ENCODE peak calls at places on chromosomes 16 and 17, in six cellular contexts. B is IMR-90, S is H9, Y is H1, J is mesenchymal stem cell, P is trophoblast cell. O is an unnamed sample.

GRCh38 chr17:8468109-8468508 is 32.4 kb downstream of the NDEL1 start:
- DNase-seq in Y (no peak), J (no peak), S (no peak), P (no peak), B (no peak), O (no peak)

GRCh38 chr17:41971721-41972523 is 5.3 kb downstream of the CNP start:
- DNase-seq in J (no peak), S (no peak), B (no peak), Y (no peak), P (no peak), O (no peak)

GRCh38 chr16:68362952-68363846 is 52.4 kb downstream of the PRMT7 start:
- DNase-seq in Y (no peak), J (no peak), P (no peak), S (no peak), B (no peak), O (no peak)

GRCh38 chr16:7602424-7602935 is 269.8 kb downstream of the RBFOX1 start:
- DNase-seq in S (no peak), J (no peak), Y (no peak), B (no peak), P (no peak), O (no peak)

GRCh38 chr17:48051278-48051677 is 3.1 kb downstream of the NFE2L1 start:
- DNase-seq in B (no peak), S (no peak), J (no peak), Y (no peak), P (no peak), O (no peak)

GRCh38 chr16:1792836-1793577 is 498 bp downstream of the IGFALS start:
- DNase-seq in J (no peak), S (no peak), Y (no peak), P (no peak), B (no peak), O (no peak)

GRCh38 chr17:27560668-27561067 is 70.3 kb upstream of the LGALS9 start:
- DNase-seq in J (no peak), Y (no peak), B (peak; percentile 29), S (no peak), P (no peak), O (no peak)

GRCh38 chr17:78359216-78359935 is 501 bp downstream of the SOCS3 start:
- DNase-seq in Y (no peak), J (no peak), B (no peak), S (peak; percentile 52), P (peak; percentile 50), O (no peak)

GRCh38 chr16:12027091-12027490 is 50.6 kb downstream of the SNX29 start:
- DNase-seq in P (no peak), Y (peak; percentile 25), B (no peak), S (peak; percentile 64), J (no peak), O (no peak)

GRCh38 chr16:82681592-82681991 is 54.8 kb downstream of the CDH13 start:
- DNase-seq in P (no peak), B (no peak), J (no peak), Y (no peak), S (peak; percentile 29), O (no peak)

GRCh38 chr16:21602785-21603184 is 3.4 kb downstream of the METTL9 start:
- DNase-seq in S (no peak), P (no peak), B (no peak), J (no peak), Y (no peak), O (no peak)

GRCh38 chr17:75666959-75667790 is at the start of the genes RECQL5 and SAP30BP:
- DNase-seq in P (peak; percentile 100), B (peak; percentile 98), Y (peak; percentile 94), J (peak; percentile 98), S (peak; percentile 99), O (peak; percentile 99)

GRCh38 chr17:61837175-61838051 is 25.9 kb downstream of the BRIP1 start:
- DNase-seq in S (no peak), P (peak; percentile 82), Y (no peak), B (peak; percentile 81), J (peak; percentile 72), O (peak; percentile 27)

GRCh38 chr16:58127033-58127556 is 2.1 kb downstream of the CFAP20 start:
- DNase-seq in S (no peak), Y (no peak), P (peak; percentile 24), J (peak; percentile 69), B (peak; percentile 43), O (no peak)

GRCh38 chr16:5560084-5560483 is 462.5 kb upstream of the EEF2KMT start:
- DNase-seq in J (no peak), P (no peak), B (no peak), S (no peak), Y (no peak), O (no peak)

GRCh38 chr16:88335150-88335685 is 47.5 kb upstream of the ZNF469 start:
- DNase-seq in Y (no peak), S (no peak), B (no peak), P (no peak), J (no peak), O (no peak)

GRCh38 chr16:88338896-88339295 is 43.9 kb upstream of the ZNF469 start:
- DNase-seq in S (no peak), J (no peak), Y (no peak), B (no peak), P (no peak), O (no peak)

GRCh38 chr16:88338111-88338510 is 44.6 kb upstream of the ZNF469 start:
- DNase-seq in P (no peak), S (no peak), Y (no peak), B (no peak), J (no peak), O (no peak)

GRCh38 chr16:88337538-88337937 is 45.2 kb upstream of the ZNF469 start:
- DNase-seq in P (no peak), Y (no peak), B (no peak), J (no peak), S (no peak), O (no peak)

DNA sequence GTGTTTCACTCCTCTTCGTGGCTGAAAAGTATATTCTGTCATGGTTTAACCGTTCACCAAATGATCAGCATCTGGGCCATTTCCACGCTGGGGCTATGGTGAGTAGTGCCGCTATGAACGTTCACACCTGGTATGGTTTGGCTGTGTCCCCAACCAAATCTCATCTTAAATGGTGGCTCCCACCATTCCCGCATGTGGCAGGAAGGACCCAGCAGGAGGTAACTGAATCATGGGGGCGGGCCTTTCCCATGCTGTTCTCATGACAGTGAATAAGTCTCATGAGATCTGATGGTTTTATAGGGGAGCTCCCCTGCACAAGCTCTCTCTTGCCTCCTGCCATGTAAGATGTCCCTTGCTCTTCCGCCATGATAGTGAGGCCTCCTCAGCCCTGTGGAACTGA is 45.7 kb upstream of the ZNF469 start:
- DNase-seq in B (peak; percentile 10), S (no peak), P (no peak), Y (no peak), J (no peak), O (no peak)
- H4K91ac ChIP-seq in B (peak overlapping the region; percentile 100), S (no peak overlapping the region), P (no peak overlapping the region), Y (no peak overlapping the region), J (no peak overlapping the region), O (no peak overlapping the region)

DNA sequence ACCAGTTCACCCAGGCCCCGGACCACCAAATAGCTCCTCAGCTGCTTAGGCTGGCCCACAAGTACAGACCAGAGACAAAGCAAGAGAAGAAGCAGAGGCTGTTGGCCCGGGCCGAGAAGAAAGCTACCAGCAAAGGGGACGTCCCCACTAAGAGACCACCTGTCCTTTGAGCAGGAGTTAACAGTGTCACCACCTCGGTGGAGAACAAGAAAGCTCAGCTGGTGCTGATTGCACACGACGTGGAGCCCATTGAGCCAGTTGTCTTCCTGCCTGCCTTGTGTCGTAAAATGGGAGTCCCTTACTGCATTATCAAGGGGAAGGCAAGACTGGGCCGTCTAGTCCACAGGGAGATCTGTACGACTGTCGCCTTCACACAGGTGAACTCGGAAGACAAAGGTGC is 15.4 kb downstream of the FOXF1 start:
- DNase-seq in Y (no peak), S (no peak), B (no peak), P (no peak), J (no peak), O (no peak)
- H4K91ac ChIP-seq in Y (no peak overlapping the region), S (no peak overlapping the region), B (no peak overlapping the region), P (no peak overlapping the region), J (no peak overlapping the region), O (no peak overlapping the region)

GRCh38 chr17:38419508-38419981 is 8.7 kb upstream of the ARHGAP23 start:
- DNase-seq in Y (no peak), P (no peak), J (no peak), B (no peak), S (peak; percentile 43), O (no peak)
- H4K91ac ChIP-seq in Y (no peak overlapping the region), P (no peak overlapping the region), J (no peak overlapping the region), B (no peak overlapping the region), S (no peak overlapping the region), O (no peak overlapping the region)

GRCh38 chr16:48030926-48031325 is 124.9 kb downstream of the ABCC12 start:
- DNase-seq in B (no peak), S (no peak), Y (no peak), P (no peak), J (no peak), O (no peak)
- H4K91ac ChIP-seq in B (no peak overlapping the region), S (no peak overlapping the region), Y (no peak overlapping the region), P (no peak overlapping the region), J (no peak overlapping the region), O (no peak overlapping the region)

DNA sequence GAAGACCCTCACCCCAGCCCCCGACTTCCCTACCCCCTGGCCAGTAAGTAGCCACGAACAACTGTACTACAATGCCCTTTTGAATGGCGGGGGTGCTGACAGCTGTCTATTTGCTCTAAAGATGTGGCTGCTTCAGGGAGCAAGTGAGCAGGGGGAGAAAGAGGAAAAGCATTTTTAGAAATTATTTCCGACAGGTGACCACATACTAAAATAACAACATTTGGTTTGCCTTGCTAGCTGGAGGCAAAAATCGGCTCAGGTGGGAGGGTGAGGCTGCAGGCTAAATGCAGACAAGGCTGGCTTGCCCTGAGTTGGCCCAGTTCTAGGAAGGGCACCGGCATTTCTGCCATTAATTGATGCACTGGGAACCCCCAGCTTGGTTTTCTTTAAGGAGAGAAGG is 188.5 kb downstream of the XYLT1 start:
- DNase-seq in Y (no peak), P (no peak), J (no peak), S (no peak), B (no peak), O (no peak)
- H4K91ac ChIP-seq in Y (no peak overlapping the region), P (no peak overlapping the region), J (no peak overlapping the region), S (no peak overlapping the region), B (no peak overlapping the region), O (no peak overlapping the region)

DNA sequence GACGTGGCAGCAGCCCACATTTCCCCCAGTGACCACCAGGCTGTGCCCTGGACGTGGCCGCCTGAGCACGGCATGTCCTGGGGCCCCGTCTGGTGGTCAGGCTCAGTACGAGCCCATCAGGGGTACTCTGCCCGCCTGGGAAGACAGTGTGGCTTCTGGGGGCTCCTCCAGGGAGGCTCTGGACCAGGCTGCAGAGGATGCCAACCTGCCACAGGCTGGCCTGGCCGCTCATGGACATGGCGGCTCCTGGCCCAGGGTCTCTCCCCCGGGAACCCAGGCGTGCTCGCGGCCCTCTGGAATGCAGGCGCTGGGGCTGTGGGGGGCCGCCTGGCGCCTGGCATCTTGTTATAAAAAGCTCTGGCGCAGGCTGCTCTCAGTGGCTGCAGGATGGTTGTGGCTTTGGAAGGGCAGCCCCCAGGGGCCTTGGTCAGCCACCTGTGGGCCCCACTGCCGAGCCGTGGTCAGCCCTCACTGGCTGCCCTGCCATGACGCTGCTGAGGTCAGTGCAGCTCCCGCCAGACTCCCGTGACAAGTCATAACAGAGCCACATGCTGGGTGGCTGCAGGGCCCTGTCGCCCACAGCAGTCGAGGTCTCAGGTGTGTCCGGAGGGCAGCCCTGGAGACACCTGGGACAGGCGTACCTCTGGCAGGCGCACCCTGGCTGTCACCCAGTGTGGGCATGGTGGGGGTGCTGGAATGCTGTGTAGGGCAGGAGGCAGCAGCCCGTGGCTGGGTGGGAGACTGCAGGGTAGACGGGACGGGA is 15.0 kb downstream of the CENPX start:
- DNase-seq in S (no peak), P (peak; percentile 78), J (no peak), B (no peak), Y (no peak), O (no peak)
- H4K91ac ChIP-seq in S (no peak overlapping the region), P (peak overlapping the region; percentile 58), J (peak overlapping the region; percentile 29), B (no peak overlapping the region), Y (no peak overlapping the region), O (no peak overlapping the region)

GRCh38 chr16:85107532-85107931 is 4.7 kb downstream of the CIBAR2 start:
- DNase-seq in Y (no peak), B (no peak), S (no peak), P (no peak), J (no peak), O (no peak)
- H4K91ac ChIP-seq in Y (no peak overlapping the region), B (no peak overlapping the region), S (no peak overlapping the region), P (no peak overlapping the region), J (no peak overlapping the region), O (no peak overlapping the region)

O was measured in neuronal stem cell.